ENCODE peak calls at places on chromosomes 2 and 18, in five cellular contexts. T is Ammon's horn, G is mucosa of gallbladder, X is kidney tubule cell, R is caudate nucleus. N is an unnamed sample.

GRCh38 chr2:121173806-121174205 is 111.2 kb downstream of the TFCP2L1 start:
- DNase-seq in T (no peak), G (no peak), X (no peak), R (no peak), N (no peak)

GRCh38 chr2:46776687-46777327 is 138.8 kb downstream of the MCFD2 start:
- DNase-seq in T (no peak), G (peak), X (peak), R (no peak), N (no peak)

GRCh38 chr2:121071058-121071504 is 213.9 kb downstream of the TFCP2L1 start:
- DNase-seq in T (peak), G (peak), X (peak), R (peak), N (peak)

GRCh38 chr2:97936199-97936598 is 59.5 kb downstream of the TMEM131 start:
- DNase-seq in T (no peak), G (no peak), X (no peak), R (no peak), N (no peak)

GRCh38 chr2:23561544-23561943 is 176.6 kb downstream of the KLHL29 start:
- DNase-seq in T (no peak), G (no peak), X (no peak), R (no peak), N (no peak)

GRCh38 chr18:49114556-49114955 is 163.8 kb upstream of the SMAD7 start:
- DNase-seq in T (no peak), G (no peak), X (no peak), R (no peak), N (no peak)

GRCh38 chr2:37896319-37896718 is 28.8 kb upstream of the RMDN2 start:
- DNase-seq in T (no peak), G (no peak), X (no peak), R (no peak), N (no peak)

GRCh38 chr2:10493075-10493635 is 45.0 kb upstream of the ODC1 start:
- DNase-seq in T (no peak), G (no peak), X (no peak), R (no peak), N (no peak)

GRCh38 chr2:241443486-241444223 is 64.7 kb downstream of the STK25 start:
- DNase-seq in T (no peak), G (peak), X (peak), R (no peak), N (no peak)

GRCh38 chr2:54084600-54084999 is 30.8 kb upstream of the ACYP2 start:
- DNase-seq in T (peak), G (no peak), X (peak), R (no peak), N (no peak)

GRCh38 chr2:147440694-147441093 is 404.1 kb upstream of the ACVR2A start:
- DNase-seq in T (no peak), G (no peak), X (no peak), R (no peak), N (no peak)

GRCh38 chr2:37441055-37441454 is 96.6 kb downstream of the QPCT start:
- DNase-seq in T (no peak), G (no peak), X (peak), R (no peak), N (no peak)

GRCh38 chr2:100259991-100260390 is 62.3 kb downstream of the LONRF2 start:
- DNase-seq in T (no peak), G (no peak), X (no peak), R (no peak), N (no peak)

GRCh38 chr18:69795785-69796184 is 151.9 kb downstream of the CD226 start:
- DNase-seq in T (no peak), G (no peak), X (peak), R (no peak), N (no peak)

GRCh38 chr2:101770672-101771071 is 73.2 kb downstream of the MAP4K4 start:
- DNase-seq in T (no peak), G (no peak), X (peak), R (no peak), N (no peak)

GRCh38 chr18:31138709-31139108 is 23.9 kb downstream of the DSC1 start:
- DNase-seq in T (no peak), G (no peak), X (no peak), R (no peak), N (no peak)

GRCh38 chr2:240766072-240766471 is 53.9 kb downstream of the KIF1A start:
- DNase-seq in T (no peak), G (no peak), X (no peak), R (no peak), N (no peak)

GRCh38 chr2:16316456-16317210 is 349.0 kb downstream of the CYRIA start:
- DNase-seq in T (no peak), G (no peak), X (no peak), R (no peak), N (no peak)

GRCh38 chr2:142234701-142235100 is 103.9 kb upstream of the LRP1B start:
- DNase-seq in T (no peak), G (no peak), X (no peak), R (no peak), N (no peak)

GRCh38 chr2:241358470-241358869 is 2.4 kb downstream of the FARP2 start:
- DNase-seq in T (no peak), G (no peak), X (no peak), R (no peak), N (no peak)

GRCh38 chr2:19763731-19764130 is 138.1 kb downstream of the TTC32 start:
- DNase-seq in T (no peak), G (no peak), X (no peak), R (no peak), N (no peak)

GRCh38 chr2:226977775-226978190 is 141.9 kb downstream of the RHBDD1 start:
- DNase-seq in T (no peak), G (no peak), X (no peak), R (no peak), N (no peak)

GRCh38 chr2:26457241-26457666 is 20.7 kb downstream of the OTOF start:
- DNase-seq in T (no peak), G (no peak), X (no peak), R (no peak), N (no peak)

GRCh38 chr2:195636890-195637289 is 20.1 kb upstream of the SLC39A10 start:
- DNase-seq in T (no peak), G (no peak), X (peak), R (no peak), N (no peak)

GRCh38 chr18:45557779-45558178 is 57.5 kb upstream of the SLC14A2 start:
- DNase-seq in T (no peak), G (no peak), X (no peak), R (no peak), N (no peak)

GRCh38 chr18:63158012-63158631 is 161.4 kb downstream of the BCL2 start:
- DNase-seq in T (no peak), G (no peak), X (no peak), R (no peak), N (no peak)

GRCh38 chr2:46200100-46200690 is 97.0 kb upstream of the EPAS1 start:
- DNase-seq in T (no peak), G (no peak), X (no peak), R (no peak), N (no peak)

N was measured in hypothalamus.